ENCODE peak calls at places on chromosomes 16 and 17, in eight cellular contexts. Y, A, T, J, D, V, Q and K are unnamed samples.

GRCh38 chr16:13961099-13961811 is 41.3 kb downstream of the ERCC4 start:
- DNase-seq in Y (no peak), A (no peak), T (no peak), J (no peak), D (peak; percentile 22), V (peak; percentile 9), Q (no peak), K (no peak)

GRCh38 chr17:9233271-9233599 is 211.9 kb downstream of the NTN1 start:
- DNase-seq in Y (no peak), A (no peak), T (no peak), J (no peak), D (no peak), V (no peak), Q (no peak), K (no peak)

GRCh38 chr16:69703638-69704037 is 22.7 kb downstream of the NQO1 start:
- DNase-seq in Y (no peak), A (no peak), T (no peak), J (no peak), D (no peak), V (no peak), Q (no peak), K (no peak)

GRCh38 chr17:27503636-27504035 is 47.4 kb downstream of the KSR1 start:
- DNase-seq in Y (no peak), A (no peak), T (no peak), J (no peak), D (no peak), V (no peak), Q (no peak), K (no peak)

GRCh38 chr17:4849011-4849536 is 15.9 kb downstream of the MINK1 start:
- DNase-seq in Y (no peak), A (no peak), T (peak; percentile 46), J (no peak), D (no peak), V (no peak), Q (no peak), K (no peak)

GRCh38 chr17:19364699-19365498 is 2.4 kb upstream of the B9D1 start:
- DNase-seq in Y (no peak), A (no peak), T (no peak), J (no peak), D (no peak), V (no peak), Q (no peak), K (no peak)

GRCh38 chr16:64629622-64630021 is 492.2 kb downstream of the CDH11 start:
- DNase-seq in Y (no peak), A (no peak), T (no peak), J (no peak), D (no peak), V (no peak), Q (no peak), K (no peak)

GRCh38 chr16:62853887-62854286 is 817.6 kb upstream of the CDH8 start:
- DNase-seq in Y (no peak), A (no peak), T (no peak), J (no peak), D (no peak), V (no peak), Q (no peak), K (no peak)

GRCh38 chr17:37465058-37465616 is 24.6 kb upstream of the DUSP14 start:
- DNase-seq in Y (no peak), A (no peak), T (no peak), J (no peak), D (no peak), V (no peak), Q (no peak), K (no peak)

GRCh38 chr17:8868092-8868491 is 618 bp upstream of the PIK3R6 start:
- DNase-seq in Y (no peak), A (no peak), T (no peak), J (no peak), D (no peak), V (no peak), Q (no peak), K (no peak)

GRCh38 chr17:59600169-59600568 is 19.5 kb upstream of the CLTC start:
- DNase-seq in Y (no peak), A (no peak), T (no peak), J (no peak), D (no peak), V (no peak), Q (no peak), K (no peak)
- H3K4me1 ChIP-seq in Y (no peaks in the 10 kb centered on the region), A (no peaks in the 10 kb centered on the region), T (no peaks in the 10 kb centered on the region), J (no peaks in the 10 kb centered on the region), D (no peaks in the 10 kb centered on the region), V (no peaks in the 10 kb centered on the region), Q (no peaks in the 10 kb centered on the region), K (no peaks in the 10 kb centered on the region)

GRCh38 chr16:67648088-67648763 is 3.3 kb downstream of the CARMIL2 start:
- DNase-seq in Y (no peak), A (no peak), T (no peak), J (no peak), D (no peak), V (no peak), Q (no peak), K (no peak)

GRCh38 chr16:67644038-67644437 is 906 bp upstream of the CARMIL2 start:
- DNase-seq in Y (no peak), A (no peak), T (no peak), J (no peak), D (no peak), V (no peak), Q (no peak), K (no peak)

GRCh38 chr16:67647681-67648080 is 2.7 kb downstream of the CARMIL2 start:
- DNase-seq in Y (no peak), A (no peak), T (no peak), J (no peak), D (no peak), V (no peak), Q (no peak), K (no peak)

GRCh38 chr16:67647111-67647651 is 2.2 kb downstream of the CARMIL2 start:
- DNase-seq in Y (no peak), A (no peak), T (no peak), J (no peak), D (no peak), V (no peak), Q (no peak), K (no peak)

DNA sequence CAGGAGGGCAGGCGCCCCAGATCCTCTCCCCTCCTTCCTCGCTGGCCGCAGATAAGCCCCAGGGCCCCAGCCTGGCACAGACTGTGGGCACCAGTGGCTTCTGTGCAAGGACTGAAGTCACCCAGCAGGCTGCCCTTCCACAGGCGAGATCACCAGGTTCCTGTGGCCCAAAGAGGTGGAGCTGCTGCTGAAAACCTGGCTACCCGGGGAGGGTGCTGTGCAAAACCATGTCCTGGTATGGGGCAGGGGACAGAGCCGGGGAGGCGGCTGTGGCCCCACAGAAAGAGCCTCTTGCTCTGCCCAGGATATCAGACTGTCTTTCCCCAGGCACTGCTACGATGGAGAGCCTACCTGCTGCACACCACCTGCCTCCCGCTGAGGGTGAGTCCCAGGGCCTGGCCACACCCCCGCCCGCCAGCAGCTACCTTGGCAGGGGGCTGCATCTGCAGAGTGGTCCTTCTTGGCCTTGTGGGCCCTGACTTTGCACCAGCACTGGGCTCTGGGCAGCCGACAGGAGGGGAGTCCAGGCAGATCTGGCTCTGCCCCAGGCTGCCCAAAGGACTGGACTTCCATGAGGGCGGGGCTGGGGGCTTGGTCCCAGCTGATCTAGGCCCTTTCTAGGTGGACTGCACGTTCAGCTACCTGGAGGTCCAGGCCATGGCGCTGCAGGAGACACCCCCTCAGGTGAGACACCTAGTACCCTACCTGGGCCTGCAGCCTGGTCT is 615 bp downstream of the CARMIL2 start:
- DNase-seq in Y (no peak), A (no peak), T (no peak), J (no peak), D (no peak), V (no peak), Q (no peak), K (no peak)
- H3K4me3 ChIP-seq in Y (no peak overlapping the region), A (no peak overlapping the region), T (peak overlapping the region; percentile 53), J (peak overlapping the region; percentile 61), D (no peak overlapping the region), V (no peak overlapping the region), Q (peak overlapping the region; percentile 78), K (no peak overlapping the region)

DNA sequence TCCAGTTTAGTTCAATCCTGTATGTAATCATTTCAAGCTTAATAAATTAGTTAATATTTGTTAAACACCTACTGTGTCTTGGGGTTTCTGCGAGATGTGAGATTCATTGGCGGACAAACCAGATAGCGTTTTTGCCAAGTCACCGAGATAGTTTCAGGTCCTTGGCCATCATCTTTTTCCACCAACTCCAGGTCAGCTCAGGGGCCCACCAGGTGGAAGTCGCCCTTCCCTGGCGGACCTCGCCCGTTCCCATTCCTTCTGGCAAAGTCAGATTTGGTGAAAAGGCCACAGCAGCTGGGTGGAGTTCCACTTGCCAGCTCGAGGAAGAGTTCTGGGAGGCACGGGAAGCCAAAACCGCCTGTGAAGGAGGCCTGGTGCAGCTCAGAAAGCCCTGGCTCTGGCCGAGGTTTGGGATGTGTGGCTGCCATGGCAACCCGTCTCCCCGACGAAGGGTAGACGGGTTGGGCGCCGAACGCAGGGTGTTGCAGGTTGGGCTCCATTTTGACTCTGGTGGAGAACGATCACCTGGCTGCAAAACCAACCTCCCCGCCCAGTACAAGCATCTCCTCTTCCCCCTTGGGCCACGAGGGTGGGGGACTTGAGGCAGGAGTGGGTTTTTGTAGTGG is 39.5 kb downstream of the CMIP start:
- DNase-seq in Y (no peak), A (no peak), T (no peak), J (no peak), D (no peak), V (no peak), Q (no peak), K (no peak)
- H3K4me1 ChIP-seq in Y (peaks cover 10% of the 10 kb centered on the region), A (no peaks in the 10 kb centered on the region), T (peaks cover 47% of the 10 kb centered on the region), J (peaks cover 19% of the 10 kb centered on the region), D (no peaks in the 10 kb centered on the region), V (peaks cover 38% of the 10 kb centered on the region), Q (peaks cover 41% of the 10 kb centered on the region), K (peaks cover 11% of the 10 kb centered on the region)

GRCh38 chr16:66271074-66272060 is 95.1 kb upstream of the CDH5 start:
- DNase-seq in Y (no peak), A (no peak), T (no peak), J (no peak), D (no peak), V (no peak), Q (no peak), K (no peak)

GRCh38 chr16:66272461-66272860 is 94.0 kb upstream of the CDH5 start:
- DNase-seq in Y (no peak), A (no peak), T (no peak), J (no peak), D (no peak), V (no peak), Q (no peak), K (no peak)

GRCh38 chr16:66273036-66273435 is 93.5 kb upstream of the CDH5 start:
- DNase-seq in Y (no peak), A (no peak), T (no peak), J (no peak), D (no peak), V (no peak), Q (no peak), K (no peak)

GRCh38 chr16:66269631-66270332 is 96.7 kb upstream of the CDH5 start:
- DNase-seq in Y (peak; percentile 58), A (no peak), T (no peak), J (no peak), D (no peak), V (no peak), Q (no peak), K (no peak)

DNA sequence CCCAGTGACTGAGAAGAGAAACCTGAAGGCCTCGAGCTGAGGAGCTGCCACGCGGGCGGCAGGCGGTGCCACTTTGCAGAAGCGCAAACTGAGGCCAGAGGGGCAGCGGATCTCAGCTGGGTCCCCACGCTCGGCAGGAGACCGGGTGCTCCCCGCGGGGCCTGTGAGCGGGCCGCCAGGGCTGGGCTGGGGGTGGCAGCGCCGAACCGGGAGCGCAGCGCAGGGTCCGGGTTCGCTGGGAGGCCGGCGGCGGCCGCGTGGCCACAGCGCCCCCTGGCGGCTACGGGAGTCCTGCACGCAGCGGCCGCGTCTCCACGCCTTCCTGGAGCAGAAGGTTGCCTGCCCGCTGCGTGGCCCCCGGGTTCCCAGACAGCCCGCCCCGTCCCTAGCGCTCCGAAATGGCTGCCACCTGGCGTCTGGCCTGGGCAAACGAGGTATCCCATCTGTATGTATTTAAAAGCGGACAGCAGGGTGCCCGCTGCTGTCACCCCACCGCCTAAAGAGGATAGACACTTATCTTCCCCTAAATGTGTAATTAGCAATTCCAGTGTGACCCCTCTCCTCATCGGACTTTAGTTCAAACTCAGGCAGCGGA is 96.1 kb upstream of the CDH5 start:
- DNase-seq in Y (peak; percentile 80), A (peak; percentile 79), T (peak; percentile 92), J (peak; percentile 48), D (no peak), V (peak; percentile 63), Q (peak; percentile 28), K (peak; percentile 51)
- H3K4me3 ChIP-seq in Y (peak overlapping the region; percentile 25), A (peak overlapping the region; percentile 32), T (peak overlapping the region; percentile 26), J (no peak overlapping the region), D (peak overlapping the region; percentile 44), V (no peak overlapping the region), Q (no peak overlapping the region), K (no peak overlapping the region)